ENCODE peak calls at places on chromosomes 13 and 19, in nine cellular contexts. N, S, Q, Y, D, B, X, F and P are unnamed samples.

GRCh38 chr19:54320271-54320670 is 7.3 kb upstream of the LILRA5 start:
- DNase-seq in X (no peak), S (no peak), F (no peak), B (no peak), Y (no peak), Q (no peak), N (no peak), D (no peak), P (no peak)

GRCh38 chr13:32905864-32906180 is 110.4 kb upstream of the KL start:
- DNase-seq in Y (peak), S (no peak), X (no peak), N (no peak), F (no peak), B (no peak), D (no peak), Q (no peak), P (no peak)

GRCh38 chr13:104773775-104774174 is 1707.6 kb upstream of the SLC10A2 start:
- DNase-seq in S (no peak), N (no peak), B (no peak), Q (no peak), D (no peak), F (peak), X (no peak), Y (no peak), P (no peak)

GRCh38 chr13:43157796-43158195 is 134.4 kb downstream of the DNAJC15 start:
- DNase-seq in Y (no peak), F (no peak), D (no peak), N (no peak), S (no peak), X (no peak), Q (no peak), B (no peak), P (no peak)

GRCh38 chr13:34360702-34361101 is 542.8 kb downstream of the RFC3 start:
- DNase-seq in N (no peak), S (no peak), Y (no peak), D (no peak), F (no peak), Q (no peak), B (no peak), X (no peak), P (no peak)

GRCh38 chr13:44837250-44837649 is 152.0 kb downstream of the NUFIP1 start:
- DNase-seq in Q (no peak), N (no peak), F (no peak), Y (no peak), X (no peak), D (no peak), B (no peak), S (no peak), P (no peak)

GRCh38 chr13:76943646-76944045 is 4.7 kb upstream of the ACOD1 start:
- DNase-seq in X (no peak), F (no peak), D (no peak), S (no peak), N (no peak), Y (no peak), Q (no peak), B (no peak), P (no peak)

GRCh38 chr13:53411443-53411842 is 382.8 kb downstream of the OLFM4 start:
- DNase-seq in Y (no peak), Q (no peak), X (no peak), S (no peak), F (no peak), N (no peak), B (no peak), D (no peak), P (no peak)

GRCh38 chr13:49421391-49421790 is 22.5 kb downstream of the CAB39L start:
- DNase-seq in F (peak), X (no peak), Y (peak), B (no peak), Q (peak), S (no peak), N (no peak), D (no peak), P (no peak)

GRCh38 chr13:51324714-51325440 is 14.6 kb upstream of the SERPINE3 start:
- DNase-seq in Q (peak), D (no peak), Y (no peak), X (no peak), N (no peak), B (no peak), S (no peak), F (no peak), P (no peak)

GRCh38 chr13:68816715-68817114 is 1290.9 kb upstream of the ATXN8OS start:
- DNase-seq in D (no peak), Y (no peak), F (no peak), S (no peak), B (no peak), N (no peak), X (no peak), Q (no peak), P (no peak)

GRCh38 chr13:98384739-98385138 is 192.2 kb downstream of the STK24 start:
- DNase-seq in Y (no peak), S (no peak), X (no peak), D (no peak), Q (no peak), N (no peak), F (no peak), B (no peak), P (no peak)

GRCh38 chr19:28497137-28497536 is 715.8 kb downstream of the UQCRFS1 start:
- DNase-seq in Q (no peak), B (no peak), D (no peak), S (no peak), X (no peak), F (no peak), N (no peak), Y (no peak), P (no peak)

GRCh38 chr19:45302416-45302815 is 20.3 kb downstream of the CKM start:
- DNase-seq in Q (no peak), F (no peak), X (no peak), S (no peak), Y (no peak), D (peak), N (no peak), B (no peak), P (no peak)

GRCh38 chr13:29436721-29437250 is 158.7 kb downstream of the SLC7A1 start:
- DNase-seq in X (no peak), Q (no peak), D (no peak), F (no peak), Y (no peak), B (no peak), N (no peak), S (no peak), P (no peak)

GRCh38 chr13:79604752-79605151 is 123.8 kb downstream of the NDFIP2 start:
- DNase-seq in X (no peak), D (no peak), Y (no peak), N (no peak), Q (no peak), B (peak), F (no peak), S (no peak), P (no peak)

GRCh38 chr13:25217023-25217909 is 45.2 kb upstream of the AMER2 start:
- DNase-seq in S (no peak), Q (no peak), Y (no peak), B (no peak), N (no peak), F (no peak), D (no peak), X (no peak), P (no peak)

GRCh38 chr13:59774511-59774911 is 389.2 kb downstream of the DIAPH3 start:
- DNase-seq in N (no peak), F (no peak), X (no peak), Q (no peak), S (no peak), B (no peak), Y (no peak), D (no peak), P (peak)
- TF ChIP-seq POLR2AphosphoS5 in N (no peak), F (no peak), X (no peak), Q (no peak), S (no peak), B (no peak), Y (no peak), D (no peak), P (no peak)

GRCh38 chr19:13834308-13834790 is 39.1 kb downstream of the ZSWIM4 start:
- DNase-seq in X (no peak), B (no peak), S (no peak), N (no peak), Q (no peak), D (no peak), Y (no peak), F (no peak), P (peak)

GRCh38 chr19:13838071-13838942 is 38.6 kb upstream of the NANOS3 start:
- DNase-seq in Q (no peak), B (no peak), Y (no peak), D (no peak), S (no peak), F (no peak), N (no peak), X (no peak), P (no peak)

GRCh38 chr19:13838943-13839192 is 38.1 kb upstream of the NANOS3 start:
- DNase-seq in N (peak), Q (no peak), F (no peak), Y (no peak), S (no peak), B (no peak), X (no peak), D (peak), P (no peak)

GRCh38 chr19:13833330-13834265 is 38.4 kb downstream of the ZSWIM4 start:
- DNase-seq in Y (peak), X (peak), D (peak), N (peak), S (peak), F (no peak), B (peak), Q (peak), P (peak)

GRCh38 chr19:13835791-13836723 is 40.8 kb downstream of the ZSWIM4 start:
- DNase-seq in N (peak), D (peak), Y (no peak), B (no peak), S (no peak), X (no peak), F (no peak), Q (no peak), P (no peak)
- TF ChIP-seq POLR2A in N (no peak), D (no peak), Y (no peak), B (no peak), S (peak), X (no peak), F (no peak), Q (no peak), P (no peak)

GRCh38 chr19:49443366-49444099 is 2.2 kb upstream of the SLC17A7 start:
- DNase-seq in B (peak), D (peak), F (peak), Y (peak), Q (peak), S (peak), N (peak), X (peak), P (peak)
- TF ChIP-seq POLR2AphosphoS5 in B (peak), D (peak), F (no peak), Y (no peak), Q (no peak), S (no peak), N (peak), X (peak), P (peak)

GRCh38 chr19:10543420-10544241 is at the start of gene ATG4D:
- DNase-seq in Y (peak), X (peak), B (peak), F (no peak), S (peak), N (peak), D (peak), Q (peak), P (peak)
- TF ChIP-seq POLR2A in Y (peak), X (peak), B (peak), F (peak), S (peak), N (no peak), D (peak), Q (peak), P (peak)

GRCh38 chr19:3343619-3344502 is 22.5 kb upstream of the NFIC start:
- DNase-seq in Y (peak), Q (peak), D (peak), S (peak), X (peak), B (peak), N (peak), F (no peak), P (peak)

GRCh38 chr19:3344608-3345598 is 21.5 kb upstream of the NFIC start:
- DNase-seq in D (peak), B (no peak), X (no peak), Q (no peak), S (no peak), F (no peak), N (no peak), Y (no peak), P (no peak)

GRCh38 chr19:3348042-3348441 is 18.3 kb upstream of the NFIC start:
- DNase-seq in N (no peak), Q (no peak), F (no peak), X (no peak), Y (no peak), B (no peak), D (no peak), S (no peak), P (no peak)

GRCh38 chr19:3345850-3346460 is 20.4 kb upstream of the NFIC start:
- DNase-seq in D (no peak), X (no peak), F (no peak), Q (no peak), Y (no peak), S (no peak), B (no peak), N (no peak), P (no peak)

GRCh38 chr19:3346677-3347353 is 19.6 kb upstream of the NFIC start:
- DNase-seq in N (peak), S (no peak), D (peak), X (peak), Y (peak), Q (no peak), B (peak), F (no peak), P (peak)
- TF ChIP-seq POLR2AphosphoS5 in N (peak), S (no peak), D (peak), X (peak), Y (peak), Q (no peak), B (peak), F (no peak), P (peak)

DNA sequence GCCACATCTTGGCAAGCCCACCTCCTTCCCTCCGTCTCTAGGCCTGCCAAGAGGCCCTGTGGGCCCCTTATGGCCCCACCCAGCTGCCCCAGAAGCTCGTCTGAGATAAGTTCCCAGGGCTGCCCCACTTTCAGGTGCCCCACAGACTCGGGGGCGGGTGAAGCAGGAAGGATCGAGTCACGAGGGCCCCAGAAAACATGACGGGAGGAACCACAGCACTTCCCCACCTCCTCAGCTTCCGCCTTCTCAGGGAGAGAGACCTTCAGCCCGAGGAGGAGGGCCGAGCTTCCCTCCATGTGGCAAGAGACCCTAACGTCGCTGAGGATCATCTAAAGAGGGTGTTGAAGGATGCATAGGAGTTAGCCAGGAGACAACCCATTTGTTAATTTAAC is 4.5 kb upstream of the IL12RB1 start:
- DNase-seq in B (no peak), Q (peak), S (no peak), Y (peak), F (peak), D (no peak), X (peak), N (peak), P (peak)
- TF ChIP-seq POLR2A in B (no peak), Q (peak), S (peak), Y (peak), F (peak), D (peak), X (no peak), N (no peak), P (no peak)

DNA sequence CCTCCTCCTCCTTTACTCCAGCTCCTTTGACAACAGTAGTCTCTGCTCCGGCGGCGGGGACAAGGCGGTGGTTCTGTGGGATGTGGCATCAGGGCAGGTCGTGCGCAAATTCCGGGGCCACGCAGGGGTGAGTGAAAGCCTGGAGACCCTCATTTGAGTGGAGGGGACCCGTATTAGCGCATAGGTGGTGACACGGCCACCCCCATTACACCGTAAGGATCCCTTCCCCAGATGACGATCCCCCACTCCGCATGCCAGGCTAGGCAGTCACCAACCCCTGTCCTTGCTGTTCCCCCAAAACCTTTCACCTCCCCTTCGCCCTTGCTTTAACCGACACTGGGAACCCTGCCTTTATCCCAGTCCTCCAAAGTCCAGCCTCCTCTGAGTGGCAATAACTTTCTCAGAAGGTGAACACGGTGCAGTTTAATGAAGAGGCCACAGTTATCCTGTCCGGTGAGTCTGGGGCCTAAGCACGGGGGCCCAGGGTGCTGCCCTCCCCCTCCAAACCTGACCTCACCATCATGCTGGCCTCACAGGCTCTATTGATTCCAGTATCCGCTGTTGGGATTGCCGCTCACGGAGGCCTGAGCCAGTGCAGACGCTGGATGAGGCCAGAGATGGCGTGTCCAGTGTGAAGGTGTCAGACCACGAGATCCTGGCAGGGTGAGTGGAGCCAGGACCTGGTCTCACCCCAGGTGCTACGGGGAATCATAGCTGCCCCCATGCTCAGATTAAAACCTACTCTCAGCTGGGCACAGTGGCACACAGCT is 3.7 kb downstream of the WDR83 start:
- DNase-seq in N (no peak), Q (no peak), F (no peak), S (no peak), X (no peak), Y (no peak), D (no peak), B (no peak), P (no peak)
- TF ChIP-seq POLR2AphosphoS5 in N (no peak), Q (peak), F (peak), S (no peak), X (no peak), Y (no peak), D (no peak), B (no peak), P (no peak)

GRCh38 chr19:39506944-39507714 is 7.8 kb upstream of the SELENOV start:
- DNase-seq in D (peak), Y (no peak), X (no peak), N (no peak), Q (peak), S (peak), F (no peak), B (no peak), P (no peak)
- TF ChIP-seq POLR2A in D (no peak), Y (no peak), X (no peak), N (no peak), Q (no peak), S (no peak), F (peak), B (no peak), P (no peak)

GRCh38 chr19:48123907-48124675 is 13.5 kb upstream of the PLA2G4C start:
- DNase-seq in F (no peak), N (no peak), X (no peak), Y (no peak), B (no peak), D (no peak), S (no peak), Q (no peak), P (no peak)
- TF ChIP-seq POLR2AphosphoS5 in F (no peak), N (no peak), X (no peak), Y (no peak), B (no peak), D (peak), S (no peak), Q (no peak), P (no peak)

DNA sequence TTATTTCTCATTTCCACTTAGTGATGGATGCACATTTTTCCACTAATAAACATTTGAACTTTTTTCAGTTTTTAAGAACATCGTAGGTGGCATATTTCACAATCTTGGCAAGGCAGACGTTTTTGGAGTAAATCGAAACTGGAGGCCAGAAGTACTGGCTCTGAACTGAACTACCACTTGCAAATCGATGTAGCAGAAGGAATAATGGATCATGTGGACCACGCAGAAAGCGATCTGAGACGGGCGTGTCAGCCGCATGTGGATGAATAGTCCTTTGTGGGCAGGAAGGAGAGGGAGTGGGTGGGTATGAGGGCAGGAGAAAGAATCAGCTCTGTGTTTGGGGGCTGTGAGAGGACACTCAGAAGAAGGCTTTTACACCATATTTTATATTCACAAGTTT is 90.4 kb downstream of the COL4A2 start:
- DNase-seq in Q (no peak), B (no peak), D (no peak), X (no peak), Y (no peak), N (no peak), S (no peak), F (no peak), P (no peak)
- TF ChIP-seq POLR2A in Q (no peak), B (no peak), D (no peak), X (no peak), Y (no peak), N (no peak), S (no peak), F (no peak), P (no peak)